ENCODE peak calls at places on chromosomes 7 and 10, in five cellular contexts. C is Peyer's patch; F is activated CD4-positive, alpha-beta T cell treated with anti-CD3 and anti-CD28 coated beads, Interleukin-2, amount 10 ng/mL, durations not matched to agents 7 days and 5 days; J is stimulated activated CD4-positive, alpha-beta T cell treated with anti-CD3 and anti-CD28 coated beads, Interleukin-15, amount 100 ng/mL, for 1 hour; G is CD8-positive, alpha-beta T cell. T is an unnamed sample.
A peak's percentile ranks its signal among the peaks of the same experiment; 100 is the strongest.

GRCh38 chr10:84429926-84430520 is 101.6 kb downstream of the CCSER2 start:
- DNase-seq in C (peak; percentile 90), F (peak; percentile 76), J (peak; percentile 30), G (peak; percentile 68), T (peak; percentile 72)

GRCh38 chr10:124996854-124997215 is 54.9 kb downstream of the ZRANB1 start:
- DNase-seq in C (peak; percentile 41), F (no peak), J (no peak), G (no peak), T (no peak)

GRCh38 chr10:69994262-69994661 is 58.4 kb upstream of the MACROH2A2 start:
- DNase-seq in C (peak; percentile 50), F (no peak), J (no peak), G (no peak), T (no peak)

GRCh38 chr7:135100856-135101255 is 47.0 kb upstream of the TMEM140 start:
- DNase-seq in C (no peak), F (no peak), J (no peak), G (no peak), T (no peak)

GRCh38 chr7:16776053-16776452 is 22.5 kb downstream of the TSPAN13 start:
- DNase-seq in C (no peak), F (no peak), J (no peak), G (no peak), T (no peak)

GRCh38 chr7:153682628-153683027 is 369.6 kb upstream of the DPP6 start:
- DNase-seq in C (no peak), F (no peak), J (no peak), G (no peak), T (no peak)

GRCh38 chr10:86699541-86699940 is 31.2 kb downstream of the LDB3 start:
- DNase-seq in C (no peak), F (no peak), J (no peak), G (no peak), T (no peak)

GRCh38 chr7:17815318-17815717 is 125.0 kb downstream of the SNX13 start:
- DNase-seq in C (no peak), F (no peak), J (no peak), G (no peak), T (no peak)

T was measured in stomach.